ENCODE peak calls at places on chromosomes 7 and 10, in four cellular contexts. V is HEK293T, O is fibroblast of gingiva, P is occipital lobe. A is an unnamed sample.

GRCh38 chr7:105487559-105488218 is 34.4 kb downstream of the PUS7 start:
- DNase-seq in V (peak), O (peak), P (no peak), A (peak)

GRCh38 chr7:150450491-150450992 is at the start of gene GIMAP8:
- DNase-seq in V (no peak), O (no peak), P (no peak), A (no peak)

GRCh38 chr7:20998309-20998708 is 211.6 kb upstream of the SP8 start:
- DNase-seq in V (no peak), O (no peak), P (no peak), A (peak)

GRCh38 chr10:106467506-106467905 is 697.0 kb downstream of the SORCS1 start:
- DNase-seq in V (no peak), O (no peak), P (no peak), A (no peak)

GRCh38 chr10:77269163-77269562 is 368.4 kb downstream of the KCNMA1 start:
- DNase-seq in V (no peak), O (no peak), P (no peak), A (no peak)

GRCh38 chr10:112059220-112059619 is 124.3 kb downstream of the GPAM start:
- DNase-seq in V (peak), O (no peak), P (no peak), A (no peak)

GRCh38 chr7:77680266-77680665 is 16.0 kb upstream of the RSBN1L start:
- DNase-seq in V (no peak), O (no peak), P (no peak), A (no peak)

GRCh38 chr7:117728858-117729257 is 144.4 kb downstream of the CTTNBP2 start:
- DNase-seq in V (no peak), O (no peak), P (peak), A (no peak)

GRCh38 chr7:20301311-20301939 is 29.3 kb upstream of the ITGB8 start:
- DNase-seq in V (no peak), O (peak), P (no peak), A (no peak)

GRCh38 chr10:74976565-74976964 is 134.9 kb upstream of the SAMD8 start:
- DNase-seq in V (no peak), O (no peak), P (no peak), A (peak)

GRCh38 chr7:16356241-16356958 is 64.9 kb downstream of the CRPPA start:
- DNase-seq in V (no peak), O (peak), P (no peak), A (no peak)

GRCh38 chr7:132321387-132321786 is 254.9 kb downstream of the PLXNA4 start:
- DNase-seq in V (peak), O (no peak), P (no peak), A (peak)

GRCh38 chr7:23490357-23491131 is 20.3 kb upstream of the IGF2BP3 start:
- DNase-seq in V (no peak), O (peak), P (peak), A (no peak)

GRCh38 chr7:55016061-55016745 is 2.6 kb upstream of the EGFR start:
- DNase-seq in V (no peak), O (no peak), P (no peak), A (no peak)

GRCh38 chr7:21869785-21870402 is 75.8 kb downstream of the CDCA7L start:
- DNase-seq in V (no peak), O (no peak), P (no peak), A (no peak)

GRCh38 chr10:131786756-131787605 is 113.8 kb upstream of the PPP2R2D start:
- DNase-seq in V (no peak), O (no peak), P (no peak), A (no peak)

GRCh38 chr7:95716357-95717122 is 55.8 kb upstream of the DYNC1I1 start:
- DNase-seq in V (no peak), O (no peak), P (no peak), A (no peak)

GRCh38 chr10:43120948-43121290 is 17.3 kb upstream of the CSGALNACT2 start:
- DNase-seq in V (no peak), O (no peak), P (no peak), A (no peak)

GRCh38 chr10:44858988-44859387 is 52.1 kb upstream of the TMEM72 start:
- DNase-seq in V (no peak), O (no peak), P (no peak), A (no peak)

GRCh38 chr7:128022631-128023532 is 8.4 kb downstream of the LRRC4 start:
- DNase-seq in V (no peak), O (peak), P (no peak), A (no peak)

GRCh38 chr7:73519867-73520672 is 2.0 kb downstream of the BAZ1B start:
- DNase-seq in V (no peak), O (no peak), P (no peak), A (no peak)

GRCh38 chr7:135262623-135263320 is 29.1 kb downstream of the STRA8 start:
- DNase-seq in V (no peak), O (no peak), P (no peak), A (no peak)

GRCh38 chr7:11313801-11314200 is 340.1 kb downstream of the PHF14 start:
- DNase-seq in V (no peak), O (no peak), P (no peak), A (no peak)

GRCh38 chr10:106618611-106619010 is 545.9 kb downstream of the SORCS1 start:
- DNase-seq in V (no peak), O (no peak), P (no peak), A (no peak)

GRCh38 chr7:37208528-37208927 is 240.1 kb downstream of the ELMO1 start:
- DNase-seq in V (no peak), O (peak), P (peak), A (peak)

GRCh38 chr7:156386097-156386496 is 254.5 kb upstream of the RNF32 start:
- DNase-seq in V (no peak), O (no peak), P (no peak), A (no peak)

A was measured in Caco-2.